ENCODE peak calls at places on chromosomes 5 and 9, in seven cellular contexts. C, D, V, Y, B, K and S are unnamed samples.

GRCh38 chr5:59169768-59170150 is 586.9 kb downstream of the RAB3C start:
- DNase-seq in C (no peak), D (no peak), V (no peak), Y (no peak), B (no peak), K (no peak), S (no peak)

GRCh38 chr9:93577045-93577939 is 908 bp downstream of the PHF2 start:
- DNase-seq in C (no peak), D (no peak), V (no peak), Y (peak), B (no peak), K (peak), S (no peak)

GRCh38 chr9:99490736-99491135 is 268.7 kb downstream of the SEC61B start:
- DNase-seq in C (no peak), D (no peak), V (no peak), Y (no peak), B (no peak), K (no peak), S (no peak)

GRCh38 chr5:59236448-59236847 is 653.6 kb downstream of the RAB3C start:
- DNase-seq in C (no peak), D (peak), V (no peak), Y (no peak), B (peak), K (no peak), S (no peak)

GRCh38 chr9:122382901-122383850 is 12.4 kb downstream of the PTGS1 start:
- DNase-seq in C (no peak), D (no peak), V (peak), Y (no peak), B (peak), K (no peak), S (no peak)

GRCh38 chr5:180001742-180002141 is 69.8 kb downstream of the RNF130 start:
- DNase-seq in C (no peak), D (no peak), V (no peak), Y (no peak), B (no peak), K (peak), S (no peak)

GRCh38 chr5:11683666-11684065 is 220.6 kb downstream of the CTNND2 start:
- DNase-seq in C (no peak), D (no peak), V (no peak), Y (no peak), B (no peak), K (no peak), S (no peak)

GRCh38 chr5:54673523-54674225 is 156.1 kb downstream of the SNX18 start:
- DNase-seq in C (peak), D (no peak), V (no peak), Y (peak), B (peak), K (no peak), S (peak)

GRCh38 chr5:115869256-115869655 is 27.5 kb downstream of the AP3S1 start:
- DNase-seq in C (no peak), D (no peak), V (no peak), Y (no peak), B (no peak), K (no peak), S (no peak)

GRCh38 chr9:134443169-134444039 is 117.1 kb downstream of the RXRA start:
- DNase-seq in C (peak), D (peak), V (peak), Y (peak), B (peak), K (peak), S (peak)

GRCh38 chr9:71628247-71628646 is 140.1 kb downstream of the CEMIP2 start:
- DNase-seq in C (no peak), D (no peak), V (no peak), Y (no peak), B (no peak), K (no peak), S (no peak)

GRCh38 chr5:57177479-57178156 is 3.8 kb downstream of the GPBP1 start:
- DNase-seq in C (no peak), D (no peak), V (no peak), Y (no peak), B (no peak), K (no peak), S (no peak)

GRCh38 chr9:84070590-84070989 is 90.0 kb downstream of the RMI1 start:
- DNase-seq in C (no peak), D (peak), V (no peak), Y (no peak), B (no peak), K (no peak), S (no peak)

GRCh38 chr5:173618927-173619519 is 2.6 kb upstream of the BOD1 start:
- DNase-seq in C (no peak), D (peak), V (no peak), Y (no peak), B (no peak), K (peak), S (no peak)

GRCh38 chr9:33850677-33851076 is 33.7 kb downstream of the UBE2R2 start:
- DNase-seq in C (no peak), D (no peak), V (no peak), Y (no peak), B (no peak), K (no peak), S (no peak)

GRCh38 chr5:56516936-56517521 is 283.9 kb upstream of the ANKRD55 start:
- DNase-seq in C (no peak), D (no peak), V (no peak), Y (no peak), B (no peak), K (no peak), S (no peak)

GRCh38 chr5:176436641-176437040 is 11.5 kb upstream of the FAF2 start:
- DNase-seq in C (no peak), D (no peak), V (no peak), Y (no peak), B (no peak), K (no peak), S (no peak)

GRCh38 chr5:123610665-123611406 is 98.9 kb downstream of the CSNK1G3 start:
- DNase-seq in C (no peak), D (peak), V (peak), Y (no peak), B (no peak), K (peak), S (no peak)

GRCh38 chr9:33884856-33885701 is 68.1 kb downstream of the UBE2R2 start:
- DNase-seq in C (no peak), D (no peak), V (no peak), Y (no peak), B (no peak), K (no peak), S (no peak)

GRCh38 chr9:134502261-134503211 is 139.1 kb upstream of the COL5A1 start:
- DNase-seq in C (no peak), D (peak), V (peak), Y (no peak), B (peak), K (no peak), S (no peak)

GRCh38 chr9:116741106-116741740 is 54.1 kb downstream of the TRIM32 start:
- DNase-seq in C (no peak), D (no peak), V (no peak), Y (no peak), B (no peak), K (no peak), S (no peak)

GRCh38 chr5:72137826-72138409 is 30.6 kb downstream of the MAP1B start:
- DNase-seq in C (no peak), D (no peak), V (no peak), Y (no peak), B (no peak), K (peak), S (no peak)

GRCh38 chr5:180950291-180950949 is 38.2 kb upstream of the BTNL3 start:
- DNase-seq in C (no peak), D (peak), V (no peak), Y (no peak), B (no peak), K (no peak), S (no peak)

GRCh38 chr5:170611446-170612088 is 107.7 kb downstream of the KCNIP1 start:
- DNase-seq in C (no peak), D (no peak), V (no peak), Y (no peak), B (no peak), K (peak), S (no peak)

GRCh38 chr5:170533383-170533782 is 29.6 kb downstream of the KCNIP1 start:
- DNase-seq in C (no peak), D (no peak), V (no peak), Y (no peak), B (peak), K (no peak), S (no peak)

GRCh38 chr5:176817864-176818377 is 7.6 kb downstream of the UNC5A start:
- DNase-seq in C (no peak), D (peak), V (no peak), Y (no peak), B (no peak), K (no peak), S (no peak)

GRCh38 chr5:28408186-28408585 is 1369.8 kb upstream of the CDH9 start:
- DNase-seq in C (no peak), D (peak), V (no peak), Y (no peak), B (no peak), K (no peak), S (no peak)

GRCh38 chr5:177130211-177131018 is 3.2 kb upstream of the NSD1 start:
- DNase-seq in C (no peak), D (no peak), V (no peak), Y (no peak), B (peak), K (no peak), S (no peak)

GRCh38 chr9:89794918-89795317 is 190.1 kb downstream of the GADD45G start:
- DNase-seq in C (no peak), D (no peak), V (no peak), Y (peak), B (peak), K (no peak), S (no peak)

GRCh38 chr5:7638456-7638855 is 212.5 kb downstream of the CFAP90 start:
- DNase-seq in C (no peak), D (no peak), V (no peak), Y (no peak), B (peak), K (no peak), S (no peak)

GRCh38 chr5:84301535-84301934 is 83.1 kb downstream of the EDIL3 start:
- DNase-seq in C (no peak), D (peak), V (no peak), Y (no peak), B (no peak), K (no peak), S (no peak)

GRCh38 chr5:115829913-115830312 is 11.5 kb downstream of the ATG12 start:
- DNase-seq in C (no peak), D (no peak), V (no peak), Y (no peak), B (no peak), K (no peak), S (no peak)

GRCh38 chr9:88313364-88314220 is 74.7 kb upstream of the SPIN1 start:
- DNase-seq in C (no peak), D (no peak), V (no peak), Y (no peak), B (peak), K (no peak), S (no peak)

GRCh38 chr9:3857673-3858072 is 331.9 kb upstream of the RFX3 start:
- DNase-seq in C (no peak), D (no peak), V (peak), Y (no peak), B (no peak), K (no peak), S (no peak)

GRCh38 chr5:23026252-23027170 is 173.4 kb upstream of the CDH12 start:
- DNase-seq in C (no peak), D (no peak), V (no peak), Y (no peak), B (no peak), K (no peak), S (no peak)

GRCh38 chr9:104765138-104765537 is 1.2 kb downstream of the NIPSNAP3B start:
- DNase-seq in C (no peak), D (no peak), V (no peak), Y (no peak), B (no peak), K (no peak), S (no peak)

GRCh38 chr5:149792540-149792939 is 62.4 kb downstream of the PPARGC1B start:
- DNase-seq in C (no peak), D (no peak), V (no peak), Y (no peak), B (no peak), K (no peak), S (no peak)
- H3K4me3 ChIP-seq in C (no peak), D (no peak), V (no peak), Y (no peak), B (no peak), K (no peak), S (no peak)

GRCh38 chr5:172293745-172294342 is 10.3 kb upstream of the UBTD2 start:
- DNase-seq in C (no peak), D (no peak), V (no peak), Y (no peak), B (no peak), K (no peak), S (no peak)

GRCh38 chr5:172294831-172295230 is 11.3 kb upstream of the UBTD2 start:
- DNase-seq in C (no peak), D (no peak), V (no peak), Y (no peak), B (no peak), K (no peak), S (no peak)

GRCh38 chr5:172288465-172288864 is 4.9 kb upstream of the UBTD2 start:
- DNase-seq in C (no peak), D (no peak), V (no peak), Y (no peak), B (no peak), K (no peak), S (no peak)

DNA sequence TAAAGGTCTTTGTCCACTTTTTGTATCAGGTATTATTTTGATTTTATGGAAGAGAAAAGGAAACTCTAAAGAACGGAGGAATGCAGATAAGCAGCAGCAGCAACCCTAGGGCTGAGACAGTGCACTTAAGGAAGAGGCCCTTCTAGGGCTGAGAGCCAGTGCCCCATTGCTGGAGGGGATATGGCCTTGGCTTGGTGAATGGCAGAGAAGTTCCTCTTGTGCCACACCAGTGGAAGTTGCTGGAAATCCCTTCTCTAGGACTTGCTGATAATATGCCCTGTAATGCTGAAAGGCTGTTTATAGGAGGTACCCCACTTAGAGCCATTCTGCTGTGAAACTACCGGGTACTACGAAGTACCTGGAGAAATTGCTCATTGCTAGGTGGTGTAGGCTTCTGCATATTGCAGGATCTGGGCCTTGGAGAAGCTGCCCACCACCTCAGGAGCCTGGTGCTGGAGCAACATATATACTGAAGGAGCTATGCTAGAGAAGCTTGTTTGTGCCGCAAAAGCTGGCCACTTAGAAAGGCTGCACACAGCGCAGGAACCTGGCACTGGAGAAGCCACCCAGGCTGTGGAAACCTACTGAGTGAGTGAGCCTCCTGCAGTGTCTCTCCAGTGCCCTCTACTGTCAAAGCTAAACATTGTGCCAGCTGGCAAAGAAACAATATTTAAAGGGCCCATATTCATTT is 9.6 kb upstream of the UBTD2 start:
- DNase-seq in C (no peak), D (peak), V (no peak), Y (peak), B (peak), K (peak), S (no peak)
- H3K4me3 ChIP-seq in C (no peak), D (no peak), V (no peak), Y (no peak), B (no peak), K (no peak), S (no peak)

GRCh38 chr9:136108648-136109266 is 9.9 kb downstream of the TMEM250 start:
- DNase-seq in C (no peak), D (no peak), V (no peak), Y (no peak), B (no peak), K (no peak), S (no peak)
- H3K4me3 ChIP-seq in C (peak), D (peak), V (no peak), Y (peak), B (peak), K (no peak), S (peak)

DNA sequence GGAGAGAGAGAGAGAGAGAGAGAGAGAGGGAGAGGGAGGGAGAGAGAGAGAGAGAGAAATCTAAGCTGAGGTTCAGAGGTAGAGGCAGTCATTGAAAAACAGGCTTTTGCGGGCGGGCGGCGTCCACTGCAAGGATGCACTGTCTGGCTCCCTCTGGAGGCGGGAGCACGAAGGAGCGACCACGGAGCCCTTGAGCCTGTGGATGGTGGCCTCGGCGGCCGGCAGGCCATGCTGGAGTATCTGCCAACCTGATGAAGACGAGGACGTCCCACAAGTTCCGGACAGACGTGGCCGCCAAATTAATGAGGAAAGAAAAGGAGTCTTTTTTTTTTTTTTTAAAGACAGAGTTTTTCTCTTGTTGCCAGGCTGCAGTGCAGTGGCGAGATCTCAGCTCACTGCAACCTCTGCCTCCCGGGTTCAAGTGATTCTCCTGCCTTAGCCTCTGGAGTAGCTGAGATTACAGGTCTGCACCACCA is 2.2 kb upstream of the CCDC125 start:
- DNase-seq in C (peak), D (peak), V (peak), Y (peak), B (peak), K (peak), S (no peak)
- H3K4me3 ChIP-seq in C (peak), D (no peak), V (no peak), Y (no peak), B (no peak), K (no peak), S (no peak)

GRCh38 chr9:81293651-81294050 is 395.7 kb downstream of the TLE1 start:
- DNase-seq in C (no peak), D (no peak), V (no peak), Y (no peak), B (no peak), K (no peak), S (no peak)

GRCh38 chr9:81289622-81290021 is 399.7 kb downstream of the TLE1 start:
- DNase-seq in C (no peak), D (no peak), V (no peak), Y (no peak), B (no peak), K (no peak), S (no peak)

GRCh38 chr9:81292056-81292805 is 397.1 kb downstream of the TLE1 start:
- DNase-seq in C (no peak), D (no peak), V (no peak), Y (no peak), B (no peak), K (no peak), S (no peak)
- H3K4me3 ChIP-seq in C (no peak), D (no peak), V (no peak), Y (no peak), B (no peak), K (no peak), S (no peak)

GRCh38 chr5:62509823-62510222 is 68.8 kb upstream of the LRRC70 start:
- DNase-seq in C (no peak), D (no peak), V (no peak), Y (no peak), B (no peak), K (no peak), S (no peak)

GRCh38 chr5:62498961-62499360 is 79.7 kb upstream of the LRRC70 start:
- DNase-seq in C (no peak), D (no peak), V (no peak), Y (no peak), B (no peak), K (no peak), S (no peak)

GRCh38 chr5:62506659-62507460 is 71.8 kb upstream of the LRRC70 start:
- DNase-seq in C (no peak), D (no peak), V (no peak), Y (no peak), B (no peak), K (no peak), S (no peak)

GRCh38 chr5:62502456-62503101 is 76.0 kb upstream of the LRRC70 start:
- DNase-seq in C (no peak), D (no peak), V (no peak), Y (no peak), B (no peak), K (no peak), S (no peak)

GRCh38 chr5:62504129-62504528 is 74.5 kb upstream of the LRRC70 start:
- DNase-seq in C (no peak), D (no peak), V (no peak), Y (no peak), B (no peak), K (no peak), S (no peak)
- H3K4me3 ChIP-seq in C (no peak), D (no peak), V (no peak), Y (no peak), B (no peak), K (no peak), S (no peak)

GRCh38 chr5:159045165-159045811 is 54.4 kb downstream of the EBF1 start:
- DNase-seq in C (no peak), D (no peak), V (no peak), Y (no peak), B (no peak), K (peak), S (no peak)
- H3K4me3 ChIP-seq in C (no peak), D (no peak), V (no peak), Y (no peak), B (no peak), K (peak), S (no peak)

GRCh38 chr9:137694962-137695875 is 76.4 kb downstream of the EHMT1 start:
- DNase-seq in C (no peak), D (peak), V (no peak), Y (peak), B (no peak), K (peak), S (no peak)
- H3K4me3 ChIP-seq in C (no peak), D (no peak), V (no peak), Y (no peak), B (no peak), K (no peak), S (no peak)

GRCh38 chr9:21988056-21988990 is 5.9 kb downstream of the CDKN2A start:
- DNase-seq in C (no peak), D (no peak), V (no peak), Y (no peak), B (no peak), K (no peak), S (no peak)
- H3K4me3 ChIP-seq in C (no peak), D (no peak), V (peak), Y (no peak), B (no peak), K (peak), S (no peak)